ENCODE peak calls at places on chromosomes 13 and 19, in six cellular contexts. D is left ventricle myocardium inferior, M is mammary epithelial cell, T is cardiac muscle cell, G is A673, B is heart right ventricle. U is an unnamed sample.

GRCh38 chr19:2982983-2983350 is 5.6 kb downstream of the TLE6 start:
- DNase-seq in G (peak; percentile 91), D (peak; percentile 89), T (peak; percentile 42), M (peak; percentile 50), B (peak; percentile 91), U (peak; percentile 93)

GRCh38 chr19:1826557-1827521 is 14.8 kb upstream of the ATP8B3 start:
- DNase-seq in T (no peak), B (no peak), D (no peak), G (no peak), M (no peak), U (no peak)

GRCh38 chr13:102983496-102983895 is 82.7 kb downstream of the SLC10A2 start:
- DNase-seq in M (peak; percentile 61), B (no peak), G (no peak), T (no peak), D (no peak), U (no peak)

GRCh38 chr19:340620-341385 is 3.8 kb downstream of the MIER2 start:
- DNase-seq in D (no peak), B (no peak), T (no peak), G (no peak), M (no peak), U (no peak)

GRCh38 chr13:100349594-100349993 is 239.0 kb downstream of the GGACT start:
- DNase-seq in G (peak; percentile 33), M (no peak), B (no peak), T (no peak), D (no peak), U (no peak)

GRCh38 chr13:112873851-112874750 is 94.9 kb upstream of the MCF2L start:
- DNase-seq in D (peak; percentile 80), G (peak; percentile 73), M (peak; percentile 41), T (peak; percentile 90), B (peak; percentile 85), U (peak; percentile 40)

GRCh38 chr19:5196832-5197231 is 143.8 kb downstream of the PTPRS start:
- DNase-seq in B (no peak), D (no peak), G (no peak), M (no peak), T (no peak), U (no peak)

GRCh38 chr19:41888926-41889325 is 5.9 kb downstream of the ARHGEF1 start:
- DNase-seq in B (no peak), M (no peak), G (no peak), D (no peak), T (no peak), U (no peak)

GRCh38 chr13:31469377-31469776 is 269.6 kb downstream of the B3GLCT start:
- DNase-seq in B (no peak), M (no peak), T (no peak), D (no peak), G (no peak), U (no peak)

GRCh38 chr19:3774621-3775373 is 2.8 kb upstream of the RAX2 start:
- DNase-seq in B (no peak), T (no peak), M (no peak), D (no peak), G (no peak), U (no peak)

GRCh38 chr19:2602391-2603181 is 99.9 kb downstream of the GNG7 start:
- DNase-seq in B (peak; percentile 83), G (peak; percentile 81), D (peak; percentile 87), T (peak; percentile 69), M (peak; percentile 46), U (peak; percentile 92)

GRCh38 chr13:72864142-72865035 is 82.5 kb downstream of the PIBF1 start:
- DNase-seq in D (no peak), G (no peak), M (no peak), B (no peak), T (no peak), U (peak; percentile 38)

GRCh38 chr19:31074751-31075150 is 274.5 kb downstream of the TSHZ3 start:
- DNase-seq in B (no peak), T (no peak), G (no peak), D (no peak), M (no peak), U (no peak)

GRCh38 chr13:78020861-78021260 is 102.2 kb upstream of the EDNRB start:
- DNase-seq in M (no peak), G (no peak), B (no peak), T (no peak), D (no peak), U (no peak)

GRCh38 chr13:80084086-80084676 is 256.7 kb downstream of the SPRY2 start:
- DNase-seq in B (no peak), G (peak; percentile 86), T (no peak), D (no peak), M (peak; percentile 61), U (peak; percentile 34)

GRCh38 chr13:93535256-93535655 is 308.6 kb downstream of the GPC6 start:
- DNase-seq in G (no peak), D (no peak), B (no peak), T (no peak), M (peak; percentile 11), U (peak; percentile 6)

GRCh38 chr19:15631817-15632216 is 8.9 kb upstream of the CYP4F3 start:
- DNase-seq in T (no peak), D (no peak), M (no peak), B (no peak), G (peak; percentile 54), U (no peak)

GRCh38 chr13:43728411-43728810 is 58.4 kb downstream of the ENOX1 start:
- DNase-seq in T (no peak), D (no peak), G (no peak), B (no peak), M (no peak), U (no peak)

GRCh38 chr13:44231786-44232516 is 141.7 kb upstream of the SERP2 start:
- DNase-seq in D (no peak), T (no peak), B (peak; percentile 27), M (peak; percentile 98), G (no peak), U (peak; percentile 78)

GRCh38 chr13:29861694-29862110 is 11.3 kb upstream of the UBL3 start:
- DNase-seq in T (no peak), B (no peak), D (no peak), M (peak; percentile 76), G (no peak), U (peak; percentile 30)

GRCh38 chr13:59641758-59642157 is 522.0 kb downstream of the DIAPH3 start:
- DNase-seq in M (no peak), D (no peak), B (no peak), T (no peak), G (peak; percentile 33), U (no peak)

GRCh38 chr19:9128171-9128570 is 1.4 kb upstream of the OR7G3 start:
- DNase-seq in T (no peak), D (no peak), M (peak; percentile 57), B (no peak), G (peak; percentile 84), U (peak; percentile 76)

GRCh38 chr19:57927587-57927986 is 7.6 kb downstream of the ZNF418 start:
- DNase-seq in M (no peak), G (no peak), T (no peak), B (no peak), D (no peak), U (no peak)
- H3K9me3 ChIP-seq in M (peaks cover 48% of the 10 kb centered on the region), G (peaks cover 70% of the 10 kb centered on the region), T (no peaks in the 10 kb centered on the region), B (peaks cover 88% of the 10 kb centered on the region), D (peaks cover 96% of the 10 kb centered on the region), U (peaks cover 7% of the 10 kb centered on the region)

GRCh38 chr19:36023432-36023831 is 9.2 kb downstream of the CLIP3 start:
- DNase-seq in G (no peak), B (no peak), M (no peak), D (no peak), T (no peak), U (no peak)

GRCh38 chr19:36027696-36028095 is 5.0 kb downstream of the CLIP3 start:
- DNase-seq in G (no peak), T (no peak), D (no peak), B (no peak), M (no peak), U (no peak)

GRCh38 chr19:36025541-36025940 is 7.1 kb downstream of the CLIP3 start:
- DNase-seq in M (no peak), T (no peak), D (no peak), B (no peak), G (no peak), U (no peak)

GRCh38 chr19:36028313-36029041 is 4.2 kb downstream of the CLIP3 start:
- DNase-seq in D (no peak), T (no peak), B (no peak), M (no peak), G (no peak), U (no peak)

GRCh38 chr19:36026091-36026876 is 6.4 kb downstream of the CLIP3 start:
- DNase-seq in D (no peak), B (no peak), G (no peak), M (no peak), T (no peak), U (no peak)
- H3K4me3 ChIP-seq in D (no peak overlapping the region), B (no peak overlapping the region), G (no peak overlapping the region), M (no peak overlapping the region), T (no peak overlapping the region), U (no peak overlapping the region)

DNA sequence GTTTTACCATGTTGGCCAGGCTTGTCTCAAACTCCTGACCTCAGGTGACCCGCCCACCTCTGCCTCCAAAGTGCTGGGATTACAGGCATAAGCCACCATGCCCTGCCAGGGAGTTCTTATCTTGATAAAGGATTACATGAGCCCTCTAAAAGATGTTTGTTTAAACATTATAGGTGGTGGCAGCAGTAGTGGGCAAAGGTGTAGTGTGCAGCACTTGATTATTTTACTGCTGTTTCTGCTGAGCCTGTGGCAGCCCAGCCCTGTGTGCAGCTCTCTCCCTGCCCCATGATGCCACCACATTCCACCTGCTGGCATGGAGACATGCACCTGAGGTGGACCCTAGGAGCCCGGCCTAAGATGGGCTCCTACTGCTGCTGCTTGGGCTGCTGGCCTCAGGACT is 54.0 kb downstream of the ZNF429 start:
- DNase-seq in D (no peak), T (no peak), M (no peak), G (no peak), B (no peak), U (no peak)
- H3K9me3 ChIP-seq in D (peaks cover 16% of the 10 kb centered on the region), T (no peaks in the 10 kb centered on the region), M (peaks cover 19% of the 10 kb centered on the region), G (peaks cover 39% of the 10 kb centered on the region), B (no peaks in the 10 kb centered on the region), U (no peaks in the 10 kb centered on the region)

GRCh38 chr19:28726533-28726932 is 486.4 kb downstream of the UQCRFS1 start:
- DNase-seq in M (no peak), D (no peak), G (no peak), B (no peak), T (no peak), U (no peak)
- H3K4me3 ChIP-seq in M (no peak overlapping the region), D (no peak overlapping the region), G (no peak overlapping the region), B (no peak overlapping the region), T (no peak overlapping the region), U (peak overlapping the region; percentile 62)

DNA sequence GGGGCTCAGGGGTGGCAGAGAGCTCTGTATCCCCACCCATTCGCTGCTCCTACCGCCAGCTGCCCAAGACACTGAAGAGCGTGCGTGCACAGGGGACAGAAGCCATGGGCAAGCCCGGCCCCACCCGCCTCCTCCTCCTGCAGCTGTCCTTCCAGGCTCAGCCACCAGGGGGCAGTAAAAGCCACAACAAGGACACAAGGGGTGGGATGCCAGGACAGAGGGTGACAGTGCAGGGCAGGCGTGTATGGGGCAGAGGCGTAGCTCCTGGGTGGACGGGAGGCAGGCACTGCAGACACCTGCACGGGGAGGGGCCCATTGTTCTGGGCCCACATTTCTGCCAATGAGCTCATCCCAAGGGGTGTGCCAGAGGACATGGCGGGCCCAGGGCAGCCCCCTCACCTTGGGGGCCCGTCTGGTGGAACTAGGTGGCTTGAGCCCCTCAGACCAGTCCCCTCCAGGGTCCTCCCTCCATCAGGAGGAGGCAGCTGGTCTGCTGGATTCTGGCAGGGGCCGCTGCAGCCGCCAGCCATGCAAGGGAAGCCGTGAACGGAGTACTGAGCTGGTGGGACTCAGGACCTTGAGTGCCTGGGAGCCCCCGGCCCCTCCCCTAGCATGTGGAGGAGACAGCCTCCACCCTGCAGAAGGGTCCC is 61.2 kb downstream of the MLLT1 start:
- DNase-seq in G (peak; percentile 87), M (peak; percentile 58), D (peak; percentile 88), T (peak; percentile 85), B (peak; percentile 92), U (peak; percentile 43)
- H3K9me3 ChIP-seq in G (no peaks in the 10 kb centered on the region), M (no peaks in the 10 kb centered on the region), D (no peaks in the 10 kb centered on the region), T (no peaks in the 10 kb centered on the region), B (no peaks in the 10 kb centered on the region), U (no peaks in the 10 kb centered on the region)